ENCODE peak calls at places on chromosomes 13 and 19, in ten cellular contexts. V is heart right ventricle, K is breast epithelium, N is heart left ventricle, M is ascending aorta, D is WTC11, F is bronchial epithelial cell, W is AG09309, B is pancreas, H is endothelial cell. I is an unnamed sample.

GRCh38 chr19:591099-591958 is 1.6 kb downstream of the HCN2 start:
- DNase-seq in F (no peak), B (peak), V (no peak), K (no peak), M (no peak), D (peak), W (no peak), H (peak), N (no peak), I (no peak)

GRCh38 chr19:2116507-2116906 is 19.8 kb downstream of the IZUMO4 start:
- DNase-seq in M (no peak), K (no peak), V (no peak), H (no peak), D (no peak), B (peak), F (no peak), N (no peak), W (no peak), I (no peak)

GRCh38 chr19:11578342-11579142 is 1.1 kb upstream of the ACP5 start:
- DNase-seq in D (peak), N (peak), F (no peak), K (peak), V (peak), W (no peak), M (no peak), B (no peak), H (peak), I (no peak)

GRCh38 chr13:66914155-66914554 is 316.0 kb downstream of the PCDH9 start:
- DNase-seq in V (no peak), M (no peak), D (no peak), N (no peak), K (no peak), F (no peak), W (no peak), H (no peak), B (no peak), I (no peak)

GRCh38 chr19:10922638-10923014 is 5.8 kb downstream of the YIPF2 start:
- DNase-seq in M (no peak), H (no peak), B (no peak), W (no peak), D (no peak), F (no peak), K (no peak), V (no peak), N (no peak), I (no peak)

GRCh38 chr19:19259741-19260140 is 13.4 kb downstream of the TM6SF2 start:
- DNase-seq in H (no peak), N (no peak), M (no peak), B (no peak), W (no peak), D (peak), F (peak), K (no peak), V (no peak), I (no peak)

GRCh38 chr19:10399878-10400277 is 3.5 kb downstream of the CDC37 start:
- DNase-seq in D (no peak), V (peak), K (no peak), W (no peak), B (peak), M (no peak), F (no peak), N (peak), H (no peak), I (no peak)

GRCh38 chr19:2334426-2334825 is 5.9 kb downstream of the SPPL2B start:
- DNase-seq in D (no peak), W (no peak), B (peak), V (no peak), N (no peak), H (no peak), K (no peak), M (no peak), F (no peak), I (no peak)

GRCh38 chr19:34990578-34991192 is 9.4 kb upstream of the GRAMD1A start:
- DNase-seq in F (no peak), K (no peak), B (peak), H (no peak), D (no peak), W (no peak), M (no peak), V (no peak), N (no peak), I (no peak)

GRCh38 chr13:99308481-99309087 is 1.4 kb upstream of the GPR183 start:
- DNase-seq in D (no peak), F (peak), V (no peak), B (no peak), M (no peak), W (no peak), H (no peak), K (no peak), N (no peak), I (no peak)

GRCh38 chr13:99351772-99352171 is 44.6 kb upstream of the GPR183 start:
- DNase-seq in B (no peak), W (no peak), V (no peak), H (no peak), D (no peak), F (no peak), K (no peak), M (no peak), N (no peak), I (no peak)

GRCh38 chr13:100528353-100528752 is 60.2 kb downstream of the GGACT start:
- DNase-seq in D (no peak), V (no peak), N (no peak), M (no peak), H (no peak), F (no peak), K (no peak), B (no peak), W (no peak), I (no peak)

GRCh38 chr13:112689498-112690241 is at the start of gene ATP11A:
- DNase-seq in F (peak), V (peak), D (peak), M (peak), K (peak), B (peak), H (peak), N (peak), W (peak), I (peak)
- TF ChIP-seq CTCF in F (no peak), V (no peak), D (no peak), M (no peak), K (no peak), B (no peak), H (no peak), N (no peak), W (no peak), I (no peak)

DNA sequence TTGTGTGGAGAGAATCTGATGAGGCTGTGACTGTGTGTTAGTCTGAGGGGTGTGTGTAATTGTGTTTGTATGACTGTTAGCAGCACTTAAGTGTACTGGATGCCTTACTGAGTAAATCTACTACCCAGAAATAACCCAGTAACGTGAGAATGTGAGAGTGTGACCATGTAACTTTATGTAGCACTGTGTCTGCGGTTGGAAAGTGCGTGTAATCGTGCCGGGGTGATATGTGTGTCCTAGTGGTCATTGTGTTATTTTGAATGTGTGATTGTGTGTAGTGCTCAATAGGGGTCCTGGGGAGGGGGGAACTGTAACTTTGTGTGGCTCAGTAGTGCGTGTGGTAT is 550 bp downstream of the ZNF383 start:
- DNase-seq in H (no peak), V (no peak), K (no peak), F (no peak), W (peak), N (no peak), B (no peak), D (no peak), M (no peak), I (no peak)
- TF ChIP-seq CTCF in H (no peak), V (no peak), K (no peak), F (no peak), W (no peak), N (no peak), B (no peak), D (no peak), M (no peak), I (no peak)

GRCh38 chr19:40392894-40393517 is 3.0 kb upstream of the HIPK4 start:
- DNase-seq in B (no peak), H (no peak), W (no peak), V (no peak), M (no peak), K (peak), N (no peak), D (no peak), F (peak), I (no peak)
- TF ChIP-seq CTCF in B (no peak), H (no peak), W (peak), V (peak), M (no peak), K (no peak), N (no peak), D (no peak), F (peak), I (no peak)

DNA sequence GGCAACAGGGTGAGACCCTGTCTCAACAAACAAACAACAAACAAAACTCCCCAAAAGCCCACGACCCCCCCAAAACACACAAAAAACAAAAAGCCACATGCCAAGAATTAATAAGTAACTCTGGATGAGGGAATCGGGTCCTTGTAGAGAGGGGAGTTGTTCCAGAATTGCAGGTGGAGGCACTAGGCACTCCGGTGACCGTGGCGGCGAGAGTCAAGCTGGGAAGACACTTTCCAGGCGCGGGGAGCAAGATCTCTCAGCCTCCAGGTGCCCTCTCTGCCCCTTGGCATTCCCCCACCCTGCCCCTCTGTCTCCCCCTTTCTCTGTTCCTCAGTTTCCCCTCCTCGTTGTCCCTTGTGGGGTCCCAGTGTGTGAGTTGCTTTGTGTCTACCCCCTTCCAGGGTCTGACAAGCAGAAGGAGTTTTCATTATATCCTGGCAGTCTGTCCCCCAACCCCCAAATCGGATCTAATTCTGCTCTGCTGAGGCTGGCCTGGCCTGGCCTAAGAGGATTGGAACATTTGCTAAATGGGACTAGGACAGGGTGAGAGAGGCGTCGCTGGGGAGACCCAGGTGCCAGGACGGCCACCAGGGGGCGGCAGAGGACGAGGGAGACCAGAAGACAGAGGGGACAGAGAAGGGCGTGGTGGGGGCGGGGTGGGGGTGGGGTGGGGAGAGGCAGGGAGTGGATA is 8.3 kb upstream of the CRX start:
- DNase-seq in H (peak), M (peak), K (peak), B (peak), N (peak), W (no peak), V (peak), F (peak), D (peak), I (peak)
- TF ChIP-seq CTCF in H (peak), M (no peak), K (no peak), B (peak), N (peak), W (peak), V (peak), F (peak), D (peak), I (peak)

I was measured in AG09319.